ENCODE peak calls at places on chromosomes 3 and 15, in five cellular contexts. L is fibroblast of lung, I is IMR-90, T is PC-3, M is colonic mucosa. V is an unnamed sample.

GRCh38 chr15:91515188-91515754 is 338.2 kb upstream of the SLCO3A1 start:
- DNase-seq in I (peak), T (peak), L (peak), M (peak), V (peak)

GRCh38 chr3:122468896-122469533 is 45.7 kb downstream of the KPNA1 start:
- DNase-seq in I (no peak), T (no peak), M (no peak), L (no peak), V (no peak)

GRCh38 chr3:157837341-157837740 is 268.9 kb downstream of the SHOX2 start:
- DNase-seq in M (no peak), T (no peak), L (no peak), I (no peak), V (peak)

GRCh38 chr3:146166450-146167222 is 5.7 kb upstream of the PLOD2 start:
- DNase-seq in M (no peak), T (peak), I (peak), L (peak), V (peak)

GRCh38 chr3:71536376-71536965 is 47.1 kb downstream of the FOXP1 start:
- DNase-seq in L (peak), I (peak), T (peak), M (no peak), V (peak)

GRCh38 chr3:177468331-177468730 is 271.0 kb upstream of the TBL1XR1 start:
- DNase-seq in T (peak), I (peak), L (peak), M (no peak), V (peak)

GRCh38 chr3:155079795-155080546 is at the start of gene MME:
- DNase-seq in I (peak), T (peak), M (no peak), L (peak), V (peak)

GRCh38 chr3:13621381-13622221 is 72.7 kb downstream of the FBLN2 start:
- DNase-seq in T (no peak), I (no peak), L (no peak), M (no peak), V (no peak)

GRCh38 chr3:16013563-16013962 is 160.9 kb upstream of the GALNT15 start:
- DNase-seq in T (no peak), M (no peak), I (peak), L (peak), V (no peak)

GRCh38 chr3:102161362-102162006 is 273.3 kb upstream of the ZPLD1 start:
- DNase-seq in I (no peak), M (no peak), T (no peak), L (no peak), V (peak)

GRCh38 chr15:77749236-77749997 is 116.7 kb upstream of the LINGO1 start:
- DNase-seq in M (no peak), T (no peak), L (no peak), I (no peak), V (no peak)

GRCh38 chr15:77192451-77192850 is 121.5 kb upstream of the TSPAN3 start:
- DNase-seq in M (no peak), I (no peak), T (no peak), L (no peak), V (no peak)

GRCh38 chr15:74950078-74951000 is 6.2 kb downstream of the RPP25 start:
- DNase-seq in L (peak), M (peak), T (peak), I (peak), V (peak)

GRCh38 chr3:53175613-53176537 is 14.9 kb downstream of the PRKCD start:
- DNase-seq in T (no peak), M (no peak), I (peak), L (no peak), V (no peak)

GRCh38 chr3:149618151-149619123 is 39.4 kb downstream of the WWTR1 start:
- DNase-seq in T (no peak), L (peak), I (no peak), M (no peak), V (no peak)

GRCh38 chr15:100284191-100284590 is 57.6 kb downstream of the ADAMTS17 start:
- DNase-seq in T (peak), L (no peak), I (no peak), M (no peak), V (no peak)

GRCh38 chr15:24933716-24934115 is 21.1 kb upstream of the SNRPN start:
- DNase-seq in I (no peak), L (no peak), M (no peak), T (no peak), V (no peak)

GRCh38 chr3:156599061-156599460 is 44.1 kb upstream of the SSR3 start:
- DNase-seq in T (no peak), L (no peak), M (no peak), I (no peak), V (no peak)

GRCh38 chr15:90184786-90185704 is 16.1 kb upstream of the SEMA4B start:
- DNase-seq in I (no peak), M (peak), T (peak), L (peak), V (peak)

GRCh38 chr3:156174229-156174847 is 54.0 kb downstream of the KCNAB1 start:
- DNase-seq in I (peak), T (peak), M (no peak), L (peak), V (peak)

GRCh38 chr3:149473314-149473990 is 1.0 kb upstream of the TM4SF4 start:
- DNase-seq in T (peak), L (peak), I (peak), M (peak), V (peak)

GRCh38 chr3:78497025-78497424 is 1270.8 kb downstream of the ROBO1 start:
- DNase-seq in T (no peak), I (no peak), L (no peak), M (no peak), V (peak)

GRCh38 chr3:138047596-138048195 is 37.7 kb downstream of the CLDN18 start:
- DNase-seq in M (no peak), T (no peak), I (no peak), L (no peak), V (no peak)

GRCh38 chr3:68878322-68878721 is 54.0 kb downstream of the TAFA4 start:
- DNase-seq in T (peak), L (peak), I (peak), M (no peak), V (peak)

GRCh38 chr3:150922611-150923010 is 17.4 kb upstream of the MINDY4B start:
- DNase-seq in I (no peak), M (no peak), T (no peak), L (no peak), V (no peak)

GRCh38 chr15:39238443-39238842 is 342.4 kb upstream of the THBS1 start:
- DNase-seq in L (no peak), T (no peak), M (no peak), I (no peak), V (peak)

GRCh38 chr3:112814256-112814655 is 32.4 kb downstream of the CD200R1L start:
- DNase-seq in I (peak), T (peak), L (peak), M (no peak), V (peak)
- H3K9ac ChIP-seq in I (no peak), T (no peak), L (no peak), M (no peak), V (peak)

GRCh38 chr15:41429003-41429890 is 12.4 kb downstream of the RTF1 start:
- DNase-seq in T (no peak), L (peak), M (peak), I (peak), V (no peak)
- H3K9ac ChIP-seq in T (no peak), L (no peak), M (peak), I (no peak), V (no peak)

GRCh38 chr3:48502728-48503168 is 1.2 kb downstream of the SHISA5 start:
- DNase-seq in M (no peak), L (no peak), I (no peak), T (no peak), V (no peak)
- H3K9ac ChIP-seq in M (peak), L (no peak), I (no peak), T (no peak), V (no peak)

DNA sequence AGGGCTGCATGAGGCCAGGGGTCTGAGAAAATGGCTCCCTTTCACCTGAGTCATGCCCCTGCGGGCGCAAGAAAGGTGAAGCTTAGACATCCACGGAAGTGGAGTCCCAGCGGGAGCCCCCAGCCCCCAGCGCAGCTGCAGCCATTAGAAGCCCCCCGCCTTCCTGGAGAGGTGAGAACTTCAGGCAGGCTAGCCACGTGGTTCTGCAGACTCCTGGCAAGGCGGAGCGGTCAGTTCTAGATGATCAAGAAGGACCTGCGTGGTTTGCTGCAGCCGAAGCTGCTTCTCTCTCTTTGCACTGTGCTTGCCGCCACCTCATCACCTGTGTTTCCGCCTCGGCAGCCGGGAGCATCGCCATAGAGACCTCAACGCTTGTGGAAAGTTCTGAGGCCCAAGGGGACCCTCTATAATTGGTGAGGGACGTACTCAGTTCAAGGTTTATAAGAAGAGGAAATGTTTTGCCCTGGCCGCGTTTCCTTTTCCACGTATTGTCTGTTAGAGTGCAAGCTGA is 15.8 kb upstream of the KCNMB3 start:
- DNase-seq in I (no peak), M (no peak), T (no peak), L (no peak), V (no peak)
- H3K9ac ChIP-seq in I (no peak), M (no peak), T (no peak), L (no peak), V (no peak)

DNA sequence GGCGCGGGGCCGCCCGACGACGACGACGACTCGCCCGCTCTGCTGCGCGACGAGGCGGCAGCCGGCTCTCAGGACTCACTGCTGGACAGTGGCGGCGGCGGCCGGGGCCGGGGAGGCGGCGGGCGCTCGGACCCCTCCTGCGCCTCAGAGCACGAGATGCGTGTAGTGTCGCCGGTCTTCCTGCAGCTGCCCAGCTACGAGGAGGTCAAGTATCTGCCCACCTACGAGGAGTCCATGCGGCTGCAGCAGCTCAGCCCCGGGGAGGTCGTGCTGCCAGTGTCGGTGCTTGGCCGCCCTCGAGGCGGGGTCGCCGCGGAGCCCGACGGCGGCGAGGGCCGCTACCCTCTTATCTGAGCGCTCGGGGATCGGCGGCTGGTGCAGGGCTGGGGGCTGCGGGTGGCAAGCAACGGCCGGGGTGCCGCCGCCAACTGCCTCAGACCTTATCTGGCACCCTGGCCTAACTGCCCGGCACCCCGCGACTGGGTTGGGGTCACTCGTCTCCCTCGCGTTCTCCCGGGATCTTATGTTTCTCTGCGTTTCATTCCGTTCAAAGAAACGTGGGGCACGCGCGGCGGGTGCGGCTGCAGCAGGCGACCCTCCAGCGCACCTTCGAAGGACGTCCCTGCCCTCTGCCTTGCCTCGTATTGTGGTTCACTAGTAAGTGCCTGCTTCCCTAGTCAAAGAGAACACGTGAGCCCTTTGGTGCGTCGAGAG is 961 bp downstream of the C3orf80 start:
- DNase-seq in I (no peak), M (no peak), L (no peak), T (no peak), V (peak)
- H3K9ac ChIP-seq in I (no peak), M (no peak), L (no peak), T (no peak), V (no peak)

V was measured in adipocyte.